ENCODE peak calls at places on chromosomes 7 and 10, in ten cellular contexts. U is bronchial epithelial cell; E is T1000; W is KG1; X is pancreas; M is activated CD4-positive, alpha-beta T cell treated with anti-CD3 and anti-CD28 coated beads for 48 hours; A is germinal center; V is BJ; S is WTC11; Z is HT1080. B is an unnamed sample.
A peak's percentile ranks its signal among the peaks of the same experiment; 100 is the strongest.

GRCh38 chr10:103605359-103606156 is 112.1 kb downstream of the NEURL1 start:
- DNase-seq in A (peak; percentile 36), S (peak; percentile 77), M (peak; percentile 61), U (peak; percentile 25), W (no peak), E (peak; percentile 26), V (no peak), Z (peak; percentile 14), X (no peak), B (peak; percentile 47)

GRCh38 chr7:106166651-106167342 is 54.7 kb upstream of the SYPL1 start:
- DNase-seq in V (no peak), E (peak; percentile 2), U (peak; percentile 69), S (peak; percentile 40), M (peak; percentile 39), W (no peak), Z (peak; percentile 46), A (peak; percentile 63), X (no peak), B (peak; percentile 70)

GRCh38 chr7:150994838-150995510 is 4.2 kb downstream of the NOS3 start:
- DNase-seq in S (no peak), A (no peak), U (no peak), V (no peak), Z (no peak), E (no peak), X (no peak), M (no peak), W (no peak), B (no peak)

GRCh38 chr10:124417846-124418725 is 637 bp downstream of the OAT start:
- DNase-seq in W (no peak), V (no peak), S (peak; percentile 59), Z (peak; percentile 65), X (peak; percentile 76), U (no peak), E (peak; percentile 65), M (peak; percentile 56), A (peak; percentile 54), B (peak; percentile 38)

GRCh38 chr10:25493122-25493893 is 318.5 kb downstream of the GPR158 start:
- DNase-seq in A (no peak), W (no peak), S (peak; percentile 31), Z (peak; percentile 96), U (peak; percentile 98), V (no peak), X (no peak), E (peak; percentile 43), M (no peak), B (no peak)

GRCh38 chr7:124429923-124430322 is 335.7 kb downstream of the GPR37 start:
- DNase-seq in X (no peak), V (no peak), A (no peak), W (no peak), Z (no peak), S (no peak), M (no peak), U (no peak), E (no peak), B (no peak)

GRCh38 chr7:108368466-108368865 is 87.8 kb downstream of the NRCAM start:
- DNase-seq in S (no peak), X (no peak), U (no peak), W (no peak), E (no peak), V (no peak), A (no peak), M (no peak), Z (no peak), B (no peak)

GRCh38 chr7:122301858-122302745 is 2.4 kb downstream of the FEZF1 start:
- DNase-seq in Z (no peak), X (no peak), E (no peak), W (no peak), M (no peak), U (no peak), A (no peak), V (no peak), S (peak; percentile 54), B (no peak)